ENCODE peak calls at places on chromosomes 3 and 15, in eight cellular contexts. B is progenitor cell of endocrine pancreas, X is AG09319, E is foreskin fibroblast, W is cardiac fibroblast, P is lower leg skin, L is HFFc6, A is cardiac muscle cell. S is an unnamed sample.

GRCh38 chr3:13137808-13138565 is 64.8 kb upstream of the IQSEC1 start:
- DNase-seq in B (no peak), A (no peak), P (peak), E (no peak), X (no peak), L (no peak), W (no peak), S (no peak)

GRCh38 chr15:68307131-68307928 is 29.8 kb downstream of the FEM1B start:
- DNase-seq in W (no peak), P (peak), A (no peak), B (no peak), L (no peak), X (no peak), E (no peak), S (no peak)

GRCh38 chr15:40891810-40892448 is 2.3 kb upstream of the VPS18 start:
- DNase-seq in A (peak), B (no peak), E (peak), X (no peak), W (peak), L (peak), P (no peak), S (no peak)

GRCh38 chr3:129116482-129116946 is 5.1 kb downstream of the RAB43 start:
- DNase-seq in E (no peak), W (no peak), P (no peak), L (no peak), A (peak), X (no peak), B (no peak), S (no peak)

GRCh38 chr15:57156210-57156887 is 220.0 kb upstream of the CGNL1 start:
- DNase-seq in P (no peak), A (no peak), B (no peak), X (no peak), W (no peak), L (no peak), E (peak), S (no peak)

GRCh38 chr3:129558772-129559564 is 16.0 kb downstream of the H1-8 start:
- DNase-seq in E (peak), W (peak), X (peak), B (no peak), P (no peak), L (peak), A (no peak), S (peak)

GRCh38 chr3:129596194-129597086 is 10.0 kb downstream of the PLXND1 start:
- DNase-seq in P (peak), X (peak), E (peak), B (no peak), A (peak), W (peak), L (peak), S (peak)

GRCh38 chr3:168073842-168074311 is 21.8 kb downstream of the GOLIM4 start:
- DNase-seq in P (no peak), W (peak), A (no peak), L (no peak), E (no peak), B (no peak), X (no peak), S (no peak)

GRCh38 chr3:161821591-161821990 is 325.0 kb downstream of the OTOL1 start:
- DNase-seq in W (no peak), E (no peak), P (no peak), B (no peak), A (no peak), X (no peak), L (no peak), S (no peak)

GRCh38 chr15:37900286-37901221 is 33.9 kb upstream of the TMCO5A start:
- DNase-seq in X (no peak), L (peak), A (peak), B (no peak), P (no peak), W (peak), E (peak), S (peak)

GRCh38 chr3:13653631-13654279 is 104.8 kb downstream of the FBLN2 start:
- DNase-seq in A (no peak), W (no peak), X (no peak), P (no peak), B (no peak), L (no peak), E (no peak), S (no peak)

GRCh38 chr3:57597973-57598351 is 818 bp upstream of the ARF4 start:
- DNase-seq in E (peak), A (no peak), P (no peak), W (no peak), X (no peak), L (peak), B (no peak), S (no peak)

GRCh38 chr3:111971533-111971932 is 7.3 kb upstream of the ABHD10 start:
- DNase-seq in E (no peak), L (no peak), W (no peak), P (no peak), B (no peak), A (peak), X (no peak), S (no peak)

GRCh38 chr3:53145109-53146077 is 15.2 kb upstream of the RFT1 start:
- DNase-seq in W (no peak), E (peak), X (no peak), A (no peak), P (no peak), B (no peak), L (no peak), S (no peak)

GRCh38 chr15:30929064-30929669 is 25.5 kb downstream of the FAN1 start:
- DNase-seq in A (no peak), W (no peak), E (no peak), L (no peak), P (no peak), B (no peak), X (no peak), S (no peak)

GRCh38 chr3:50474717-50475116 is 28.7 kb downstream of the CACNA2D2 start:
- DNase-seq in B (no peak), A (no peak), W (peak), L (peak), E (peak), P (no peak), X (no peak), S (no peak)

GRCh38 chr15:40094156-40094555 is 14.5 kb downstream of the BMF start:
- DNase-seq in E (no peak), L (no peak), A (no peak), B (no peak), X (no peak), W (no peak), P (no peak), S (no peak)

GRCh38 chr3:142914286-142914811 is 25.5 kb upstream of the PCOLCE2 start:
- DNase-seq in P (no peak), L (no peak), B (no peak), X (no peak), E (no peak), A (no peak), W (no peak), S (no peak)

GRCh38 chr3:67362686-67363085 is 291.7 kb downstream of the SUCLG2 start:
- DNase-seq in A (no peak), W (no peak), P (no peak), X (no peak), L (no peak), B (no peak), E (no peak), S (no peak)

GRCh38 chr3:129001101-129001816 is at the start of gene EFCC1:
- DNase-seq in E (peak), X (no peak), B (peak), W (no peak), A (peak), P (peak), L (no peak), S (no peak)

GRCh38 chr3:8324727-8325126 is 176.9 kb upstream of the LMCD1 start:
- DNase-seq in E (peak), W (peak), L (peak), P (no peak), X (no peak), A (peak), B (no peak), S (no peak)

GRCh38 chr3:123324880-123325765 is 123.4 kb downstream of the SEC22A start:
- DNase-seq in X (no peak), L (no peak), A (no peak), E (no peak), W (no peak), B (no peak), P (no peak), S (no peak)

GRCh38 chr15:67039349-67040075 is 25.9 kb upstream of the SMAD3 start:
- DNase-seq in W (no peak), X (no peak), B (no peak), E (no peak), P (no peak), A (peak), L (no peak), S (no peak)

GRCh38 chr3:11201246-11202024 is 47.1 kb downstream of the HRH1 start:
- DNase-seq in X (no peak), P (no peak), A (no peak), E (no peak), W (peak), L (no peak), B (no peak), S (no peak)

GRCh38 chr15:22963546-22964125 is 16.5 kb downstream of the CYFIP1 start:
- DNase-seq in E (peak), X (no peak), A (no peak), P (no peak), B (no peak), L (no peak), W (no peak), S (no peak)

GRCh38 chr3:55622116-55622515 is 135.0 kb upstream of the WNT5A start:
- DNase-seq in E (peak), A (no peak), P (no peak), L (peak), B (no peak), W (peak), X (no peak), S (no peak)

GRCh38 chr3:42852443-42852842 is 23.2 kb downstream of the CYP8B1 start:
- DNase-seq in X (no peak), P (peak), L (no peak), W (peak), B (no peak), A (no peak), E (no peak), S (no peak)

GRCh38 chr3:128584412-128585020 is 66.1 kb downstream of the RPN1 start:
- DNase-seq in W (peak), E (peak), P (no peak), X (peak), A (peak), L (peak), B (peak), S (peak)

GRCh38 chr3:155890671-155891190 is 20.3 kb downstream of the GMPS start:
- DNase-seq in E (peak), W (peak), B (no peak), A (no peak), P (no peak), X (peak), L (peak), S (no peak)

GRCh38 chr15:48536681-48537091 is 108.8 kb downstream of the FBN1 start:
- DNase-seq in P (no peak), L (peak), B (no peak), E (peak), X (no peak), A (no peak), W (peak), S (no peak)

GRCh38 chr15:90071220-90071807 is 31.0 kb downstream of the IDH2 start:
- DNase-seq in A (peak), E (peak), W (peak), P (peak), X (peak), B (peak), L (peak), S (peak)

GRCh38 chr3:169362261-169362660 is 301.3 kb downstream of the MECOM start:
- DNase-seq in E (peak), P (no peak), B (no peak), L (peak), A (peak), X (no peak), W (peak), S (no peak)

GRCh38 chr15:67946701-67947100 is 106.9 kb upstream of the RNU6-1 start:
- DNase-seq in X (no peak), W (no peak), P (no peak), A (no peak), B (no peak), L (no peak), E (no peak), S (no peak)

GRCh38 chr3:147649475-147649874 is 240.3 kb downstream of the ZIC1 start:
- DNase-seq in B (no peak), L (no peak), W (no peak), P (no peak), A (no peak), E (no peak), X (no peak), S (no peak)

GRCh38 chr15:73941871-73942635 is 15.8 kb downstream of the LOXL1 start:
- DNase-seq in W (no peak), X (no peak), E (no peak), B (no peak), A (no peak), L (no peak), P (no peak), S (no peak)

GRCh38 chr3:175885196-175885766 is 1026.1 kb downstream of the NAALADL2 start:
- DNase-seq in A (no peak), E (no peak), L (no peak), X (no peak), W (no peak), B (no peak), P (no peak), S (no peak)

GRCh38 chr15:61057830-61058529 is 171.1 kb downstream of the RORA start:
- DNase-seq in E (peak), P (no peak), A (no peak), L (no peak), B (no peak), W (no peak), X (no peak), S (no peak)

GRCh38 chr3:71400986-71401451 is 182.5 kb downstream of the FOXP1 start:
- DNase-seq in B (no peak), X (no peak), P (no peak), L (no peak), A (peak), E (no peak), W (no peak), S (no peak)

GRCh38 chr3:13500133-13500885 is 20.2 kb downstream of the HDAC11 start:
- DNase-seq in A (peak), P (no peak), X (no peak), L (no peak), W (peak), E (peak), B (no peak), S (no peak)

GRCh38 chr3:119035014-119035346 is 334 bp upstream of the IGSF11 start:
- DNase-seq in W (peak), B (no peak), E (no peak), L (no peak), A (no peak), X (no peak), P (no peak), S (no peak)

GRCh38 chr3:119033393-119034255 is 1.0 kb downstream of the IGSF11 start:
- DNase-seq in X (no peak), E (no peak), A (no peak), L (no peak), W (no peak), B (no peak), P (no peak), S (no peak)

DNA sequence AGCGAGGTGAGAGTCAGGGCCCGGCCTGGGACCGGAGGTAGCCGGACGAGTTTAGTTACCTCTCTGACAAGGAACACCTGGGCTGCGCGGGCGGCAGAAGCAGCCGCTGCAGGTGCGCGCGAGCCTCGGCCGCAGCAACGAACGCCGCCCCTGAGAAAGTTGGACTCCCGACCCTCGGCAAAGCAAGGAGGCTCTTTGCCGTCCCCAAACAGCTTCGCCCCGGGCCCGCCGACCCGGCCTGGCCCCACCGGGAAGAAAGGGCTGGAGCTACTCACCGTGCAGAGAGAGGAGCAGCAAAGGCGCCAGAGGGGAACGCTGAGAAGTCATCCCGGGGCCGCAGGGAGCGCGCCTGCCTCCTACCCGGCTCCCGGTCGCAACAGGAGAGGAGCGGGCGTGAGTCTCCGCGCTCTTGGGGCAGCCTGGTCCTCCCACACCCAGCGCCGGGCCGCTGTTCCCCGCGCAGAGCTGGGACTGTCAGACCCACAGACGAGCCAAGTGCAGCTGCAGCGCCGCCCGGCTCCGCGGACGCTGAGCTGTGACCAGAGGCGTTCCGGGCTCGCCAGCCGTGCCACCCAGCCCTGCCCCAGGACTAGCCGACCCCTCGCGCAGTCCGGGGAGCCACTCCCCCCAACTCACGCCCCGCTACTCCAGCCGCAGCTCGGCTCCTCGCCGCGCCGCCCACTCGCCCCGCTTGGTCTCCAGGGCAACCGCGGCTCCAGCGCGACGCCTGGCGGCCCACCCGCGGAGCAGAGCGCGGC is at the start of gene IGSF11:
- DNase-seq in A (peak), L (no peak), X (no peak), P (peak), E (peak), B (peak), W (peak), S (no peak)
- TF ChIP-seq CTCF in A (peak), L (peak), X (peak), P (no peak), E (peak), B (peak), W (no peak), S (peak)

GRCh38 chr15:92822216-92823144 is 77.6 kb upstream of the CHD2 start:
- DNase-seq in B (no peak), L (no peak), P (peak), W (no peak), E (no peak), X (no peak), A (no peak), S (no peak)
- TF ChIP-seq CTCF in B (no peak), L (no peak), P (no peak), W (no peak), E (no peak), X (no peak), A (no peak), S (no peak)

GRCh38 chr3:113096158-113096893 is 105.5 kb downstream of the GTPBP8 start:
- DNase-seq in W (peak), L (no peak), E (peak), A (no peak), P (no peak), X (peak), B (no peak), S (no peak)
- TF ChIP-seq CTCF in W (no peak), L (no peak), E (no peak), A (no peak), P (no peak), X (no peak), B (no peak), S (no peak)

GRCh38 chr15:100889359-100890058 is 9.9 kb downstream of the ALDH1A3 start:
- DNase-seq in E (peak), X (peak), P (no peak), A (no peak), B (no peak), W (peak), L (peak), S (peak)
- TF ChIP-seq CTCF in E (no peak), X (no peak), P (no peak), A (no peak), B (no peak), W (no peak), L (no peak), S (no peak)

GRCh38 chr3:190517696-190518095 is 3.8 kb downstream of the IL1RAP start:
- DNase-seq in W (peak), E (peak), P (no peak), X (no peak), B (no peak), L (peak), A (no peak), S (no peak)
- TF ChIP-seq CTCF in W (peak), E (no peak), P (no peak), X (no peak), B (no peak), L (no peak), A (no peak), S (no peak)

S was measured in AG04449.